ENCODE peak calls at places on chromosome 10, in ten cellular contexts. S is neural progenitor cell, Y is astrocyte, H is fibroblast of lung, J is OCI-LY7, O is Karpas-422, R is PC-9, X is hepatocyte, M is mammary epithelial cell, I is HepG2. G is an unnamed sample.
A peak's percentile ranks its signal among the peaks of the same experiment; 100 is the strongest.

GRCh38 chr10:104300736-104301292 is 31.8 kb downstream of the GSTO2 start:
- DNase-seq in S (no peak), Y (peak; percentile 99), H (peak; percentile 99), J (peak; percentile 58), O (no peak), R (no peak), X (peak; percentile 67), M (peak; percentile 95), I (no peak), G (no peak)

GRCh38 chr10:86970152-86970886 is 2.0 kb downstream of the ADIRF start:
- DNase-seq in S (peak; percentile 66), Y (no peak), H (peak; percentile 51), J (no peak), O (no peak), R (peak; percentile 82), X (peak; percentile 29), M (peak; percentile 61), I (no peak), G (no peak)

GRCh38 chr10:63229192-63229591 is 96.1 kb downstream of the NRBF2 start:
- DNase-seq in S (no peak), Y (no peak), H (no peak), J (no peak), O (no peak), R (no peak), X (no peak), M (no peak), I (no peak), G (no peak)

GRCh38 chr10:70510904-70511303 is 32.3 kb downstream of the PALD1 start:
- DNase-seq in S (no peak), Y (no peak), H (no peak), J (no peak), O (no peak), R (no peak), X (no peak), M (no peak), I (no peak), G (no peak)

GRCh38 chr10:118407742-118408141 is 65.6 kb upstream of the FAM204A start:
- DNase-seq in S (no peak), Y (no peak), H (no peak), J (no peak), O (no peak), R (no peak), X (no peak), M (peak; percentile 4), I (no peak), G (no peak)

GRCh38 chr10:29277296-29277695 is 11.6 kb upstream of the LYZL1 start:
- DNase-seq in S (no peak), Y (no peak), H (no peak), J (no peak), O (no peak), R (no peak), X (no peak), M (no peak), I (no peak), G (no peak)

GRCh38 chr10:103761075-103761920 is 94.1 kb downstream of the SH3PXD2A start:
- DNase-seq in S (no peak), Y (peak; percentile 55), H (peak; percentile 61), J (no peak), O (no peak), R (peak; percentile 52), X (no peak), M (peak; percentile 48), I (no peak), G (no peak)

GRCh38 chr10:68992721-68993440 is 4.3 kb downstream of the KIFBP start:
- DNase-seq in S (no peak), Y (peak; percentile 93), H (peak; percentile 95), J (no peak), O (no peak), R (no peak), X (peak; percentile 45), M (peak; percentile 79), I (no peak), G (no peak)

GRCh38 chr10:131271195-131271880 is 40.2 kb downstream of the TCERG1L start:
- DNase-seq in S (no peak), Y (no peak), H (no peak), J (no peak), O (no peak), R (no peak), X (no peak), M (no peak), I (no peak), G (no peak)

GRCh38 chr10:131273476-131273875 is 38.0 kb downstream of the TCERG1L start:
- DNase-seq in S (no peak), Y (no peak), H (no peak), J (no peak), O (no peak), R (no peak), X (no peak), M (no peak), I (no peak), G (no peak)

GRCh38 chr10:131272897-131273451 is 38.5 kb downstream of the TCERG1L start:
- DNase-seq in S (no peak), Y (no peak), H (no peak), J (no peak), O (no peak), R (no peak), X (no peak), M (no peak), I (no peak), G (no peak)

GRCh38 chr10:131270461-131271190 is 40.9 kb downstream of the TCERG1L start:
- DNase-seq in S (no peak), Y (no peak), H (no peak), J (no peak), O (no peak), R (no peak), X (no peak), M (no peak), I (no peak), G (no peak)

GRCh38 chr10:131271966-131272365 is 39.6 kb downstream of the TCERG1L start:
- DNase-seq in S (no peak), Y (no peak), H (no peak), J (no peak), O (no peak), R (no peak), X (no peak), M (no peak), I (no peak), G (no peak)
- H3K79me2 ChIP-seq in S (no peaks in the 10 kb centered on the region), Y (no peaks in the 10 kb centered on the region), H (no peaks in the 10 kb centered on the region), J (no peaks in the 10 kb centered on the region), O (no peaks in the 10 kb centered on the region), R (no peaks in the 10 kb centered on the region), X (no peaks in the 10 kb centered on the region), M (no peaks in the 10 kb centered on the region), I (no peaks in the 10 kb centered on the region), G (no peaks in the 10 kb centered on the region)

GRCh38 chr10:32960022-32960421 is 2.0 kb upstream of the ITGB1 start:
- DNase-seq in S (no peak), Y (no peak), H (no peak), J (peak; percentile 76), O (peak; percentile 70), R (no peak), X (no peak), M (peak; percentile 13), I (no peak), G (no peak)

GRCh38 chr10:32956365-32957197 is 1.4 kb downstream of the ITGB1 start:
- DNase-seq in S (no peak), Y (no peak), H (no peak), J (no peak), O (peak; percentile 76), R (no peak), X (no peak), M (peak; percentile 16), I (no peak), G (no peak)

GRCh38 chr10:32958992-32959703 is 1.1 kb upstream of the ITGB1 start:
- DNase-seq in S (no peak), Y (no peak), H (no peak), J (no peak), O (peak; percentile 73), R (no peak), X (no peak), M (peak; percentile 17), I (no peak), G (no peak)

GRCh38 chr10:32957341-32958084 is 517 bp downstream of the ITGB1 start:
- DNase-seq in S (peak; percentile 79), Y (no peak), H (no peak), J (peak; percentile 55), O (peak; percentile 70), R (no peak), X (peak; percentile 77), M (peak; percentile 58), I (no peak), G (peak; percentile 73)

DNA sequence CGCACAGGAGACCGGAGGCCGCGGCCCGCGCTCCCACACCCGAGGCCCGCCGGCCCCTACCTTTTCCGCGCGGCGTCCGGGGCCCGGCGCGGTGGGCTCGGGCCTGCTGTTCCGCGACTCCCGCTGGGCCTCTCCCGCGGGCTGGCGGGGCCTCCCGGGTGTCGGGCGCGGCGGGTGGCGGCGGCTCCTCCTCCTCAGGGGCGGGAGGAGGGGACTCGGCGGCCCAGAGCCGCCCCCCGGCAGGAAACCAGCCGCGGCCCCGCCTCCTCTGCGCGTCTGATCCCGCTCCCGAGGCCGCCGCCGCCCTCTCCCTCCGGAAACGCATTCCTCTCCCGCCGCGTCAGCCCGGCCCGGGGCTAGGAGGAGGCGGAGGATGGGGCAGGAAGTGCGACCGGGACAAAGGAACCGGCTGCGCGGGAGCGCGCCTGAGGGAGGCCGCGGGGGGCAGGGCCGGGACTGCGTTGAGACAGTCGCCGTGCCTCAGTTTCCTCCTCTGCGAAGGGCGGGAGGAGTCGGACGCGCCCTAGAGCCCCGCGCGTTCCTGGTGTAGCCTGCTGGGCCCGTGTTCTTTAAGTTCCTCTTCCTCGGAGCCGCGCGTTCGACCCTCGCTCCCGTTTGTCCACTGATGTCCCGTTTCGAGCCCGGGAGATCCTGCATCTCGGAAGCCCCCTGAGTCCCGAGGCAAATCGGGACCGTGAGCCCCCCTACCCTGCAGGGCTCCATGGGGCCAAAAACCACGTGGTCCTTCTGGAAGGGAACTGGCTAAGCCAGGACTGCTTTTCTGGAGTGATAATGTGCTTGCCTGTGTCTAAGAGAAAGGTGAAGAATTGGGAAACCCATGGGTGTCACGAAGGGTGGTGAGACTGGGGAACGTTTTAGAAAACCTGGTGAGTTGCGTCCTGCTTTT is at the start of gene ITGB1:
- DNase-seq in S (peak; percentile 98), Y (peak; percentile 87), H (peak; percentile 96), J (peak; percentile 85), O (peak; percentile 94), R (peak; percentile 98), X (peak; percentile 99), M (peak; percentile 97), I (peak; percentile 86), G (peak; percentile 87)
- H3K79me2 ChIP-seq in S (peaks cover 64% of the 10 kb centered on the region), Y (peaks cover 76% of the 10 kb centered on the region), H (peaks cover 73% of the 10 kb centered on the region), J (peaks cover 76% of the 10 kb centered on the region), O (peaks cover 51% of the 10 kb centered on the region), R (peaks cover 70% of the 10 kb centered on the region), X (peaks cover 69% of the 10 kb centered on the region), M (peaks cover 74% of the 10 kb centered on the region), I (peaks cover 64% of the 10 kb centered on the region), G (peaks cover 26% of the 10 kb centered on the region)

DNA sequence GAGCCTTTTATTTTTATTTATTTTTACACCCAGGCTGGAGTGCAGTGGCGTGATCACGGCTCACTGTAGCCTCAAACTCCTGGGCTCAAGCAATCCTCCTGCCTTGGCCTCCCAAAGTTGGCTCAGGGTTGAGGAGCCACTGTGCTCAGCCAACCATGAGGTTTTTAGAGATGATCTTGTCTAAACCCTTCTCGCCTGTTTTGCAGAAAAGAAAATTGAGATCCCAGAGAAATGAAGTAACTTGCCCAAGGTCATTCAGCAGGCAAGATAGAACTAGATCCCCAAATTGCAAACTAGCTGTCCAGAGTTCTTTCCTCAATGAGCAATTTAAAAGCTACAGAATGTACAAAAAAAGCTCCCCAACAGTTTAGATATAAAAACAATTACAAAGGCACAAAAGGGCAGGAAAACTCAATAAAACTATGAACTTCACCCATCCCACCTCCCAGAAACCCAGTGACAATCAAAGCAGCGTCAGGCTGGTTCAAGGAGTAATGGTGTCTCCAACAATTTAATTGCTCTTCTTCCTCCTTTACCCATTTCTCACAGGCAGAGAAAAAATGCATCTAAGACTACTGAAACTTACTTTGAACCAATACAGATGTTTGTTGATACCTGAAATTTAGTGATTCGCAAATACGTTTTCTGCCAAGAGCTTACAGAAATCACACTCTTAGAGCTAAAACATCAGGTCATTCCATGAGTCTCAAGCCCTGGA is 762 bp downstream of the MYOF start:
- DNase-seq in S (no peak), Y (no peak), H (no peak), J (no peak), O (no peak), R (no peak), X (no peak), M (peak; percentile 20), I (no peak), G (no peak)
- H3K79me2 ChIP-seq in S (no peaks in the 10 kb centered on the region), Y (peaks cover 57% of the 10 kb centered on the region), H (peaks cover 54% of the 10 kb centered on the region), J (no peaks in the 10 kb centered on the region), O (no peaks in the 10 kb centered on the region), R (peaks cover 55% of the 10 kb centered on the region), X (peaks cover 42% of the 10 kb centered on the region), M (peaks cover 54% of the 10 kb centered on the region), I (no peaks in the 10 kb centered on the region), G (no peaks in the 10 kb centered on the region)

GRCh38 chr10:14549496-14549895 is 218.8 kb upstream of the FRMD4A start:
- DNase-seq in S (no peak), Y (no peak), H (peak; percentile 6), J (no peak), O (no peak), R (no peak), X (no peak), M (no peak), I (no peak), G (no peak)
- H3K79me2 ChIP-seq in S (peaks cover 12% of the 10 kb centered on the region), Y (peaks cover 14% of the 10 kb centered on the region), H (peaks cover 25% of the 10 kb centered on the region), J (peaks cover 91% of the 10 kb centered on the region), O (peaks cover 97% of the 10 kb centered on the region), R (peaks cover 100% of the 10 kb centered on the region), X (peaks cover 76% of the 10 kb centered on the region), M (no peaks in the 10 kb centered on the region), I (peaks cover 28% of the 10 kb centered on the region), G (peaks cover 4% of the 10 kb centered on the region)

G was measured in H1.